ENCODE peak calls at places on chromosome 10, in nine cellular contexts. Q is colonic mucosa; J is ovary; Y is ascending aorta; R is brain microvascular endothelial cell; I is CD8-positive, alpha-beta memory T cell; Z is adrenal gland; H is HCT116; W is effector memory CD4-positive, alpha-beta T cell. B is an unnamed sample.

GRCh38 chr10:45505336-45505735 is 131.3 kb downstream of the ALOX5 start:
- DNase-seq in Q (no peak), I (no peak), Y (no peak), H (no peak), Z (no peak), R (no peak), J (no peak), W (no peak), B (no peak)

GRCh38 chr10:89310092-89310886 is 8.4 kb downstream of the IFIT2 start:
- DNase-seq in Y (no peak), R (no peak), H (no peak), W (no peak), J (no peak), Z (no peak), I (no peak), Q (no peak), B (no peak)

GRCh38 chr10:33421789-33422188 is 87.3 kb upstream of the NRP1 start:
- DNase-seq in Y (no peak), J (no peak), R (peak; percentile 90), W (no peak), H (no peak), Z (peak; percentile 25), I (no peak), Q (no peak), B (no peak)

GRCh38 chr10:122441961-122442360 is 12.5 kb upstream of the ARMS2 start:
- DNase-seq in J (no peak), H (no peak), I (no peak), W (no peak), R (peak; percentile 68), Q (no peak), Z (no peak), Y (no peak), B (no peak)

GRCh38 chr10:77892021-77892739 is 34.4 kb downstream of the DLG5 start:
- DNase-seq in J (no peak), Z (peak; percentile 77), Y (no peak), W (no peak), Q (no peak), I (no peak), H (no peak), R (no peak), B (no peak)

GRCh38 chr10:113519616-113520015 is 33.2 kb upstream of the HABP2 start:
- DNase-seq in J (no peak), W (no peak), Q (no peak), I (no peak), H (no peak), R (no peak), Y (no peak), Z (no peak), B (no peak)

GRCh38 chr10:49734676-49735075 is 27.4 kb downstream of the OGDHL start:
- DNase-seq in Y (no peak), J (no peak), Z (no peak), W (no peak), R (no peak), I (no peak), Q (peak; percentile 62), H (no peak), B (no peak)

GRCh38 chr10:109934958-109935793 is 11.9 kb upstream of the XPNPEP1 start:
- DNase-seq in H (no peak), Z (no peak), Y (no peak), I (peak; percentile 46), J (no peak), W (no peak), R (peak; percentile 48), Q (no peak), B (no peak)

GRCh38 chr10:110151871-110152270 is 55.5 kb upstream of the MXI1 start:
- DNase-seq in H (no peak), R (no peak), Z (no peak), W (no peak), Y (no peak), I (no peak), Q (no peak), J (no peak), B (no peak)

GRCh38 chr10:130959752-130960195 is 351.7 kb downstream of the TCERG1L start:
- DNase-seq in I (no peak), J (no peak), Y (no peak), H (no peak), Z (no peak), W (no peak), Q (no peak), R (no peak), B (no peak)

GRCh38 chr10:102016416-102016815 is 39.6 kb downstream of the ARMH3 start:
- DNase-seq in R (no peak), J (no peak), Z (no peak), Q (no peak), W (no peak), I (no peak), H (no peak), Y (no peak), B (no peak)

GRCh38 chr10:15563161-15563715 is 156.5 kb downstream of the ITGA8 start:
- DNase-seq in I (no peak), W (no peak), R (no peak), Y (no peak), Z (no peak), H (no peak), J (no peak), Q (no peak), B (no peak)

GRCh38 chr10:97762816-97763215 is 9.0 kb downstream of the SFRP5 start:
- DNase-seq in W (no peak), I (no peak), J (no peak), Y (no peak), R (peak; percentile 2), Z (no peak), Q (no peak), H (no peak), B (no peak)

GRCh38 chr10:97764519-97764931 is 7.3 kb downstream of the SFRP5 start:
- DNase-seq in W (no peak), R (no peak), H (no peak), I (no peak), Q (no peak), J (no peak), Y (no peak), Z (no peak), B (no peak)

GRCh38 chr10:97762056-97762455 is 9.7 kb downstream of the SFRP5 start:
- DNase-seq in W (no peak), Q (no peak), Z (no peak), J (no peak), Y (no peak), R (no peak), H (no peak), I (no peak), B (no peak)

GRCh38 chr10:97763947-97764346 is 7.9 kb downstream of the SFRP5 start:
- DNase-seq in Z (no peak), Q (no peak), Y (no peak), J (no peak), W (no peak), R (no peak), I (no peak), H (no peak), B (no peak)

DNA sequence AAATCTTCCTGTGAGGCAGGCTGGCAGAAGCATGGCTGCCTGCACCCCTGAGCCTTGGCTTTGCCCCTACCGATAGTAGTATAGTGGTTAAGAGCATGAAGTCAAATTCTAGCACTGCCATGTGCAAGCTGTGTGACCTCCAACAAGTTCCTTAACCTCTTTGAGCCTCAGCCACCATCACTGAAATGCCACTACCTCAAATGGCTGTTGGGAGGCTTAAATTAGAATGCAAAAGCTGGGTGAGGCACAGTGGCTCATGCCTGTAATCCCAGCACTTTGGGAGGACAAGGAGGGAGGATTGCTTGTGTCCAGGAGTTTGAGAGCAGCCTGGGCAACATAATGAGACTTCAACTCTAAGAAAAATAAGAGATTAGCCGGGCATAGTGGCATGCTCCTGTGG is 8.4 kb downstream of the SFRP5 start:
- DNase-seq in J (no peak), I (no peak), Q (no peak), W (no peak), Z (no peak), H (no peak), Y (no peak), R (no peak), B (no peak)
- H3K27ac ChIP-seq in J (no peak overlapping the region), I (no peak overlapping the region), Q (no peak overlapping the region), W (no peak overlapping the region), Z (no peak overlapping the region), H (no peak overlapping the region), Y (no peak overlapping the region), R (no peak overlapping the region), B (no peak overlapping the region)

DNA sequence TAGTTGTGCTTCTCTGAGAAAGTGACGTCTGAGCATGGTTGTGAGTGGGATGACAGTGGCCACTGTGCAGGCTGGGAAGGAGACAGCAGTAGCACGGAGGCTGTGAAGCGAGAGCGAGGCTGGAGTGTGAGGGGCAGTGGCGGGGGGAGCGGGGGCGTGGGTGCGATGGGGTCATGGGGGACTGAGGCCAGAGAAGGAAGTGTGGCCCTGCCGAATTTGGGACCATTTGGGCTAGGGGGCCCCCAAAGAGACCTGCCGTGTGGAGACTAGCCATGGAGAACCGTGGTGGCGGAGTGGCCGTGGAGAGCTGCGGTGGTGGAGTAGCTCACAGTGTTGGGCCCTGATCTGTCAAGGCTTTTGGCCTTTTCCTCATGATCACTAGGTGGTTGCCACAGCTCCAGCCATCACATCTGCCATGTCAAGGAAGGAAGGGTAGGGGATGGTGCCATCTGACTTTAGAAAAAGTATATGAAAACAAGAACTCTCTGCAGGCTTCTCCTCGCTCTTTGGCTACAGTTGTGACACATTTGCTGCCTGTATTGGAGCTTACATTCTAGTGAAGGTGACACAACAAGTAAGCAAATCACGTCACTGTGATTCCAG is 61.4 kb downstream of the MGMT start:
- DNase-seq in W (no peak), I (no peak), H (no peak), Y (no peak), J (no peak), Z (no peak), R (no peak), Q (no peak), B (no peak)
- H3K27ac ChIP-seq in W (no peak overlapping the region), I (no peak overlapping the region), H (no peak overlapping the region), Y (no peak overlapping the region), J (no peak overlapping the region), Z (no peak overlapping the region), R (no peak overlapping the region), Q (no peak overlapping the region), B (no peak overlapping the region)

GRCh38 chr10:4312046-4312835 is 513.8 kb upstream of the AKR1E2 start:
- DNase-seq in J (no peak), Z (no peak), W (no peak), R (no peak), H (no peak), I (no peak), Q (no peak), Y (no peak), B (no peak)
- H3K27ac ChIP-seq in J (no peak overlapping the region), Z (no peak overlapping the region), W (no peak overlapping the region), R (no peak overlapping the region), H (no peak overlapping the region), I (no peak overlapping the region), Q (no peak overlapping the region), Y (no peak overlapping the region), B (no peak overlapping the region)

GRCh38 chr10:36538945-36539586 is 586.3 kb upstream of the ANKRD30A start:
- DNase-seq in W (no peak), Z (no peak), J (no peak), Y (no peak), R (peak; percentile 77), H (no peak), Q (no peak), I (no peak), B (no peak)

GRCh38 chr10:36533316-36533715 is 592.1 kb upstream of the ANKRD30A start:
- DNase-seq in H (no peak), Z (no peak), I (no peak), W (no peak), Q (no peak), J (no peak), R (no peak), Y (no peak), B (no peak)

GRCh38 chr10:36531621-36532020 is 593.8 kb upstream of the ANKRD30A start:
- DNase-seq in R (no peak), Y (no peak), Z (no peak), I (no peak), J (no peak), H (no peak), W (no peak), Q (no peak), B (no peak)

GRCh38 chr10:36534471-36535002 is 590.9 kb upstream of the ANKRD30A start:
- DNase-seq in Q (no peak), H (no peak), I (no peak), J (no peak), R (peak; percentile 72), Y (no peak), Z (no peak), W (no peak), B (no peak)
- H3K27ac ChIP-seq in Q (no peak overlapping the region), H (no peak overlapping the region), I (no peak overlapping the region), J (no peak overlapping the region), R (no peak overlapping the region), Y (no peak overlapping the region), Z (no peak overlapping the region), W (no peak overlapping the region), B (peak overlapping the region; percentile 56)